ENCODE peak calls at places on chromosomes 6 and 20, in four cellular contexts. Y is HepG2, E is K562, K is GM12878. L is an unnamed sample.

GRCh38 chr20:14441201-14441600 is 103.8 kb upstream of the FLRT3 start:
- DNase-seq in Y (no peak), E (no peak), K (no peak), L (no peak)

GRCh38 chr20:19784511-19785172 is 26.6 kb downstream of the RIN2 start:
- DNase-seq in Y (peak), E (peak), K (peak), L (peak)

GRCh38 chr20:20207291-20207690 is 155.0 kb downstream of the CFAP61 start:
- DNase-seq in Y (no peak), E (no peak), K (no peak), L (peak)

GRCh38 chr20:12019677-12020076 is 102.0 kb downstream of the BTBD3 start:
- DNase-seq in Y (no peak), E (no peak), K (no peak), L (no peak)

GRCh38 chr20:46894579-46894958 is at the start of gene EYA2:
- DNase-seq in Y (no peak), E (no peak), K (no peak), L (peak)

GRCh38 chr6:115554060-115554459 is 506.6 kb downstream of the FRK start:
- DNase-seq in Y (no peak), E (no peak), K (no peak), L (no peak)

GRCh38 chr20:1813101-1813529 is 82.1 kb upstream of the SIRPA start:
- DNase-seq in Y (peak), E (no peak), K (no peak), L (no peak)

GRCh38 chr6:26538572-26538902 is 371 bp downstream of the HMGN4 start:
- DNase-seq in Y (no peak), E (no peak), K (no peak), L (no peak)

GRCh38 chr20:4111440-4112411 is 96.4 kb upstream of the RNF24 start:
- DNase-seq in Y (no peak), E (no peak), K (no peak), L (no peak)

GRCh38 chr6:106063448-106063850 is 22.7 kb upstream of the PRDM1 start:
- DNase-seq in Y (no peak), E (no peak), K (no peak), L (no peak)

GRCh38 chr6:162070639-162071038 is 656.9 kb downstream of the PRKN start:
- DNase-seq in Y (no peak), E (no peak), K (no peak), L (no peak)

GRCh38 chr6:168774381-168774780 is 333.4 kb downstream of the SMOC2 start:
- DNase-seq in Y (no peak), E (no peak), K (no peak), L (no peak)

GRCh38 chr6:1124885-1125284 is 187.0 kb upstream of the FOXQ1 start:
- DNase-seq in Y (no peak), E (no peak), K (no peak), L (no peak)

GRCh38 chr6:128179890-128180440 is 279.1 kb upstream of the THEMIS start:
- DNase-seq in Y (no peak), E (no peak), K (no peak), L (no peak)

GRCh38 chr20:40617594-40617993 is 71.4 kb downstream of the MAFB start:
- DNase-seq in Y (no peak), E (no peak), K (no peak), L (no peak)

GRCh38 chr6:143270026-143270425 is 180.5 kb downstream of the ADAT2 start:
- DNase-seq in Y (no peak), E (no peak), K (no peak), L (no peak)

GRCh38 chr6:83216806-83217205 is 23.6 kb downstream of the RWDD2A start:
- DNase-seq in Y (no peak), E (no peak), K (no peak), L (no peak)

GRCh38 chr20:9515761-9516657 is 1.6 kb downstream of the LAMP5 start:
- DNase-seq in Y (no peak), E (no peak), K (no peak), L (peak)

GRCh38 chr20:18587665-18588553 is at the start of gene DTD1:
- DNase-seq in Y (peak), E (peak), K (peak), L (peak)

GRCh38 chr6:37630281-37630799 is 67.3 kb downstream of the MDGA1 start:
- DNase-seq in Y (peak), E (peak), K (no peak), L (no peak)

GRCh38 chr6:89984926-89985743 is 90.9 kb downstream of the GJA10 start:
- DNase-seq in Y (no peak), E (peak), K (no peak), L (no peak)

GRCh38 chr6:112254921-112255320 is 554 bp upstream of the LAMA4 start:
- DNase-seq in Y (no peak), E (no peak), K (no peak), L (no peak)

GRCh38 chr6:170258395-170258794 is 32.5 kb downstream of the DLL1 start:
- DNase-seq in Y (no peak), E (no peak), K (no peak), L (no peak)

GRCh38 chr6:35300848-35301247 is 3.2 kb downstream of the DEF6 start:
- DNase-seq in Y (no peak), E (no peak), K (no peak), L (no peak)

GRCh38 chr6:152099816-152100618 is 292.5 kb downstream of the ESR1 start:
- DNase-seq in Y (no peak), E (no peak), K (no peak), L (no peak)

GRCh38 chr20:62031462-62032092 is 34.1 kb downstream of the TAF4 start:
- DNase-seq in Y (no peak), E (no peak), K (no peak), L (no peak)

GRCh38 chr20:46088409-46089075 is 1.2 kb downstream of the NCOA5 start:
- DNase-seq in Y (peak), E (peak), K (no peak), L (no peak)

GRCh38 chr20:48802216-48802615 is 25.6 kb downstream of the PREX1 start:
- DNase-seq in Y (no peak), E (no peak), K (no peak), L (no peak)

GRCh38 chr6:28838634-28839442 is 84.9 kb downstream of the TRIM27 start:
- DNase-seq in Y (peak), E (peak), K (peak), L (peak)

GRCh38 chr20:38674178-38675133 is 49.8 kb upstream of the SLC32A1 start:
- DNase-seq in Y (no peak), E (peak), K (no peak), L (peak)

GRCh38 chr6:26172496-26172958 is 85.3 kb downstream of the HFE start:
- DNase-seq in Y (no peak), E (no peak), K (no peak), L (no peak)

GRCh38 chr20:57224641-57225138 is 41.8 kb downstream of the BMP7 start:
- DNase-seq in Y (no peak), E (no peak), K (no peak), L (no peak)

GRCh38 chr20:41145821-41146620 is 8.7 kb downstream of the PLCG1 start:
- DNase-seq in Y (no peak), E (no peak), K (no peak), L (no peak)

GRCh38 chr20:4490045-4490444 is 231.7 kb upstream of the PRND start:
- DNase-seq in Y (no peak), E (no peak), K (no peak), L (no peak)

GRCh38 chr6:36443951-36444428 is 1.2 kb downstream of the KCTD20 start:
- DNase-seq in Y (peak), E (peak), K (no peak), L (peak)

GRCh38 chr6:110944681-110945151 is 13.8 kb upstream of the GTF3C6 start:
- DNase-seq in Y (peak), E (peak), K (peak), L (no peak)

GRCh38 chr6:100657678-100658330 is 193.1 kb upstream of the SIM1 start:
- DNase-seq in Y (no peak), E (no peak), K (no peak), L (no peak)

GRCh38 chr20:33725607-33726264 is 5.6 kb upstream of the PXMP4 start:
- DNase-seq in Y (no peak), E (no peak), K (no peak), L (no peak)

GRCh38 chr20:15257471-15257870 is 920.1 kb upstream of the FLRT3 start:
- DNase-seq in Y (no peak), E (no peak), K (no peak), L (no peak)

GRCh38 chr6:159788757-159789376 is 535 bp downstream of the TCP1 start:
- DNase-seq in Y (peak), E (peak), K (no peak), L (peak)

DNA sequence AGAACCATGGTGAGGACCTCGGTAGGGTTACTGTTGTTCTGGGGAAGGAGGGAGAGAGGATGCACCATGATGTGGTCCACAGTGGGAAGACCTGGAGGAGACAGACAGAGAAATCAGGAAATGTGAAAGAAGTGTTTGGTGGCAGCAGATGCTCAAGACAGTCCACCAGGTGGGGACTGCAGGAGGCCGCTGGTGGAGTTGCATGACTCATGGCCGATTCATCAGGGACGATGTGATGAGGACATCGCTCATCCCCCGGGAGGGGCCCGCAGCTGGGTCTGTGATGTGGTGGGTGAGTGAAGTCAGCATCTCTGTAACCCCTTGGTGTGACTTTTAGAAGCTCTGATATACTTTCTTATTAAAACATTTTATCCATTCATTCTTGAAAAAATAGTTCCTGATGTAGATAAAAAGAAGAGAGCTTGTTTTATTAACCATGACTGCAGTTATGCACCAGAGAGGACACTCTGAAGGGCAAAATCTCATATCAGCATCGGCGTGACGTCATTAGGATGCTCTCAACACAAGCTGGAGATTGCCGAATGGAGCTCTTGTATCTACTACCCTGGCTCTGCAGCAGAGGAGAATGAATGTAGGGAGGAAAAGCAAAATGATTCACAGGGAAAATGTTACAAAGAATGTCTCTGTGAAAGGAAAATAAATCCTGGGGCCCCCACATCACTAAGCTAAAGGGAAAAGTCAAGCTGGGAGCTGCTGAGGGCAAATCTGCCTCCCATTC is 71.2 kb downstream of the RAMACL start:
- DNase-seq in Y (peak), E (peak), K (no peak), L (no peak)
- TF ChIP-seq ETV6 in Y (no peak), E (no peak), K (no peak), L (no peak)

DNA sequence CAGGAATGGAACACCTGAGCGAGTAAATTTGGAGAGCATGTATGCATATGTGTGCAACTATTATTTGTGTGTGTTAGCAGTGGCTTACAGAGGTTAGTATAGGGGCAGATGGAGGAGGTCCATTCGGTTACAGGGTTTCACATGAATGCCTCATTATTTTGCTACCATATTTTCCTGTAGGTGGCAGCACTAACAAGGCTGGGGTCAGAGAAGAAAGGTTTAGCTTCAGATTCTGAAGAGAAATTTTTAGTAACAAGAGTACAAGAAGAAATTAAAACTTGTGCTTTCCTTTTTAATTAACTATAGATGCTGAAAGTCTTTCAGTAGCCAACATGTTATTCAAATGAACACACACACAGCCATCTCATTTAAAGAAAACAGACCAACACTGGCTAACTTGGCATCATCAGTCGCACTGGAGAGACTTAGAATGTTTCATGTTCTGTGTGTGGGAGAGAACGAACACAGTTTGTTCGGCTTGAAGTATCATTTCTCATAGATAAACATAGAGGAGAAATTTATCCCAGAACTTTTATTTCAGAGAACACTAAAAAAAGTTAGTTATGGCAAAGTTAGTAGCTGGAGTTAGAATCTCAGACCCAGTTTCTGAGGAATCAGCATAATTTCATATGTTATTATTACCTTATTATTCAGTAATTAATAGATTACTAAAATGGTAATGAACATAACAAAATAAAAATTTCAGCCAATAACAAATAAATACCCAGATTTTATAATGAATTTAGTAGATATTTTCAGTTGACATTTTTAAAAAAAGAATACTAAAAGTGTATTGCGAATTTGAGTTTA is 314.0 kb upstream of the RSPO3 start:
- DNase-seq in Y (peak), E (peak), K (no peak), L (no peak)
- TF ChIP-seq ETV6 in Y (no peak), E (no peak), K (no peak), L (no peak)

DNA sequence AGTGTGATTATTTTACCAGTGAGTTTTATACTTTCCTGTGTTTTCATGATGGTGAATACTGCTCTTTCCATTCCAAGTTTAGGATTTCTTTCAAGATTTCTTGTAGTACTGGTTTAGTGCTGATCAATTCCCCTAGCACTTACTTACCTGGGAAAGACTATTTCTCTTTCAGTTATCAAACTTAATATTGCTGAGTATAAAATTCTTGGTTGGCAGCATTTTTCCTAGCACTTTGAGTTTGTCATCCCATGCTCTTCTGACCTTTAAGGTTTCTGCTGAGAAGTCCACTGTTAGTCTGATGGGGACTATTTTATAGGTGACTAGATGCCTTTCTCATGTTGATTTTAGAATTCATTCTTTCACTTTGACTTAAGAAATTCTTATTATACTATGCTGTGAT is 842.8 kb upstream of the CITED2 start:
- DNase-seq in Y (no peak), E (no peak), K (no peak), L (no peak)
- TF ChIP-seq ETV6 in Y (no peak), E (no peak), K (no peak), L (no peak)

DNA sequence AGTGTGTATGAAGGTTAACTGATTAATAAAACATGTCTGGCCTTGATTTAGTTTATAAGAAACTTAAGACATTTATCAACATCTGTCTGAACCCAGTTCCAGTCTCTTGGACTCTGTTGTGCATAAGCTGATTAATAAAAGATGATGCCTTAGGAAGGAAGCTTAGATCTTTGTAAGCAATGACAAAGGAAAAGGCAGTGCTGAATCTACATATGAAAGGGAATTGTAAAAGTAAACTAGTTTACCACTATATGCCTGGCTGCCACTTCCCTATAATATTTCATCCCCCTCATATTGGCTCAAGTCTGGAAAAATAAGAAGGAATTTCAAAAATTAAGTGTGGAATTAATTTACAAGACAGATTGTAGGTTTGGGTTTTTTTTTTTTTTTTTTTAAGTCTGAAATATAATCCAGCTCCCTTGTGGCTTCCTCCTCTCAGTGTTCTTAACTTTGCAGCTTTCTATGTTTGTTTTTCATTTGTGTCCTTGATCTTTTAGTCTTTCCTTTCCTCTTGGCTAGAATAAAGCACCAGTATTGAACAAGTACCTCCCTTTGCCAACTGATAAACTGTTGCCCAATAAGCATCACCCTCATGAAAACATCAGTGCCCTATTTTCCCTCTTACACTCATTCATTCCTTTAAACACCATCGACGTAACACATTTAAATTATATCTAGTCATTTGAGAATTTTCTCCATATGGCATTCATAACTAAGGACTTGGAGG is 146.6 kb upstream of the TBX18 start:
- DNase-seq in Y (peak), E (no peak), K (no peak), L (no peak)
- TF ChIP-seq ETV6 in Y (no peak), E (no peak), K (no peak), L (no peak)

GRCh38 chr6:126377594-126378153 is 37.8 kb downstream of the CENPW start:
- DNase-seq in Y (peak), E (no peak), K (no peak), L (no peak)
- TF ChIP-seq ETV6 in Y (no peak), E (no peak), K (no peak), L (no peak)

GRCh38 chr6:117956386-117956785 is 49.3 kb downstream of the SLC35F1 start:
- DNase-seq in Y (no peak), E (no peak), K (no peak), L (no peak)
- TF ChIP-seq ETV6 in Y (no peak), E (no peak), K (no peak), L (no peak)

DNA sequence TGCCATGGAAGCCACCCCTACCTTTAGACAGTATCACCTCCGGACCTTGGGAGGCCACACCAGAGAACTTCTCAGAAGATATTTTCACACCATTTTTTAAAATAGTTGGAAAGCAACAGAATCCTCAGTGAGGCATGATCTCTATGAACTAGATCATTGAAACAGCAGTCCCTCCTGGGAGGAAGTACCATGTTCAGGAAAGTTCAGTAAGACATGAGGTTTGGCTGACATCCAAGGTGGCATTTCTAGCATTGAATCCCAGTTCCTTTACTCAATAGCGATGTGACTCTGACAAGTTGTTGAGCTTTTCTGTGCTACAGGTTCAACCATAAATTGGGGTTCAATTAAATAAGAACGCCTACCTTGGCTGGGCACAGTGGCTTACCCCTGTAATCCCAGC is 169.0 kb downstream of the TBC1D7 start:
- DNase-seq in Y (no peak), E (no peak), K (no peak), L (no peak)
- TF ChIP-seq ETV6 in Y (no peak), E (no peak), K (no peak), L (no peak)

DNA sequence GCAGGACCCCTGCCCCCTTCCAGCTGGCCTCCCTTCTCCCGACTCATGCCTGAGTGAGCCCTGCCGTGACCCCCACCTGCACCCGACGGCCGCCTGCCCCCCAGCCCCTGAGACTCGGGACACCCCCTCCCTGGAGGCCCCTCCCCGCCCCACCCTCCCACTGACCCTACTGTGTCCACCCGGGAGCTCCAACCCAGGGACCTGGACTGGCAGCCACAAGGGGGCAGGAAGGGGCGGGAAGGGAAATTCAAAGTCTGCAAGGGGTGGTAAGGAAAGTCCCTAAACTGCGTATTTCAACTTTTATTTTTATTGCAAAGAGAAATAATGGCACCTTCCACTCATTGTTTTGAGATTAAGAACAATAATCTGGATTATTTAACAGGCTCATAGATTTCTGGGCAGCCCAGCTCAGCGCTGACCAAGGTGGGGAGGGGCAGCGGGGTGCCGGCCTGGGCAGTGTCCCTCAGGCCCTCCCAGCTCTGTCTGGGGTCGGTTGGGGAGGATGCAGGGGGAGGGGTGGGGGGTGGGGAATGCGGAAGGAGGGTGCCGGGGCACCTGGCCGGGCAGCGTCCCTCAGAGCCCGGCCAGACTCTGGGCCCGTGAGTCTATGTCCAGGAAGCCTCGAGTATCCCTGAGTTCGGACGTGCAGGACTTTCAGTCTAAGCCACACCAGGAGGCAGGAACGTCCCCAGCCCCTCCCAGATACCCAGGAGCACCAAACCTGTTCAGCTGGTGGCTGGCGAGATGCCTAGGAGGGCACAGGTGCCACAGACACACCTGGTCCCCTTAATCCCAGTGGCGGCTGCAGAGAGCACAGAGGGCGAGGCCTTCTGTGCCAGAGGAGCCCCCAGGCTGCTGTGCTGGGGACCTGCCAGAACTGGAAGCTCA is 1.3 kb upstream of the PTK6 start:
- DNase-seq in Y (peak), E (peak), K (no peak), L (peak)
- TF ChIP-seq ETV6 in Y (no peak), E (no peak), K (no peak), L (no peak)

GRCh38 chr6:80641591-80641990 is 535.1 kb downstream of the BCKDHB start:
- DNase-seq in Y (no peak), E (no peak), K (no peak), L (no peak)
- TF ChIP-seq ETV6 in Y (no peak), E (no peak), K (no peak), L (no peak)